ENCODE peak calls at places on chromosomes 2 and 18, in eight cellular contexts. One of them, this sample, is unnamed. For H3K4me1, the result is how much of the 10 kb centered on the place peaks cover.

GRCh38 chr2:23606968-23607367 is 222.0 kb downstream of the KLHL29 start:
- DNase-seq in esophagus squamous epithelium: no peak
- DNase-seq in Peyer's patch: no peak
- DNase-seq in sigmoid colon: peak
- DNase-seq in tibial nerve: no peak
- DNase-seq in transverse colon: no peak
- DNase-seq in A549: no peak
- DNase-seq in gastrocnemius medialis: no peak
- DNase-seq in this sample: no peak

GRCh38 chr18:63730788-63731187 is 28.0 kb downstream of the SERPINB11 start:
- DNase-seq in esophagus squamous epithelium: no peak
- DNase-seq in transverse colon: no peak
- DNase-seq in A549: no peak
- DNase-seq in gastrocnemius medialis: no peak
- DNase-seq in sigmoid colon: no peak
- DNase-seq in tibial nerve: no peak
- DNase-seq in Peyer's patch: no peak
- DNase-seq in this sample: no peak

GRCh38 chr2:204625135-204625534 is 79.9 kb downstream of the PARD3B start:
- DNase-seq in sigmoid colon: no peak
- DNase-seq in gastrocnemius medialis: no peak
- DNase-seq in esophagus squamous epithelium: no peak
- DNase-seq in Peyer's patch: no peak
- DNase-seq in A549: no peak
- DNase-seq in tibial nerve: no peak
- DNase-seq in transverse colon: peak
- DNase-seq in this sample: no peak

GRCh38 chr18:6857305-6857704 is 127.8 kb downstream of the ARHGAP28 start:
- DNase-seq in Peyer's patch: no peak
- DNase-seq in A549: no peak
- DNase-seq in tibial nerve: no peak
- DNase-seq in esophagus squamous epithelium: no peak
- DNase-seq in gastrocnemius medialis: no peak
- DNase-seq in transverse colon: no peak
- DNase-seq in sigmoid colon: no peak
- DNase-seq in this sample: no peak

GRCh38 chr2:42913280-42913878 is 121.0 kb upstream of the HAAO start:
- DNase-seq in Peyer's patch: no peak
- DNase-seq in transverse colon: no peak
- DNase-seq in esophagus squamous epithelium: no peak
- DNase-seq in A549: no peak
- DNase-seq in tibial nerve: no peak
- DNase-seq in gastrocnemius medialis: no peak
- DNase-seq in sigmoid colon: no peak
- DNase-seq in this sample: no peak

GRCh38 chr2:207993141-207993763 is 32.1 kb downstream of the PLEKHM3 start:
- DNase-seq in tibial nerve: no peak
- DNase-seq in esophagus squamous epithelium: no peak
- DNase-seq in Peyer's patch: no peak
- DNase-seq in gastrocnemius medialis: no peak
- DNase-seq in transverse colon: no peak
- DNase-seq in sigmoid colon: no peak
- DNase-seq in A549: no peak
- DNase-seq in this sample: no peak

GRCh38 chr2:237201461-237202287 is 116.0 kb downstream of the COPS8 start:
- DNase-seq in Peyer's patch: no peak
- DNase-seq in esophagus squamous epithelium: no peak
- DNase-seq in tibial nerve: no peak
- DNase-seq in gastrocnemius medialis: peak
- DNase-seq in A549: peak
- DNase-seq in sigmoid colon: peak
- DNase-seq in transverse colon: peak
- DNase-seq in this sample: no peak

GRCh38 chr2:223306371-223306770 is 254.4 kb downstream of the KCNE4 start:
- DNase-seq in sigmoid colon: no peak
- DNase-seq in tibial nerve: no peak
- DNase-seq in gastrocnemius medialis: no peak
- DNase-seq in transverse colon: no peak
- DNase-seq in A549: no peak
- DNase-seq in esophagus squamous epithelium: no peak
- DNase-seq in Peyer's patch: no peak
- DNase-seq in this sample: no peak

GRCh38 chr2:94759211-94759610 is 112.0 kb upstream of the TEKT4 start:
- DNase-seq in transverse colon: no peak
- DNase-seq in Peyer's patch: no peak
- DNase-seq in sigmoid colon: no peak
- DNase-seq in gastrocnemius medialis: no peak
- DNase-seq in tibial nerve: no peak
- DNase-seq in A549: no peak
- DNase-seq in esophagus squamous epithelium: no peak
- DNase-seq in this sample: no peak

GRCh38 chr18:73681912-73682311 is 465.7 kb downstream of the FBXO15 start:
- DNase-seq in Peyer's patch: no peak
- DNase-seq in sigmoid colon: no peak
- DNase-seq in tibial nerve: no peak
- DNase-seq in gastrocnemius medialis: no peak
- DNase-seq in A549: no peak
- DNase-seq in esophagus squamous epithelium: no peak
- DNase-seq in transverse colon: no peak
- DNase-seq in this sample: no peak

GRCh38 chr2:113179446-113180045 is 5.8 kb downstream of the PSD4 start:
- DNase-seq in esophagus squamous epithelium: no peak
- DNase-seq in tibial nerve: no peak
- DNase-seq in gastrocnemius medialis: no peak
- DNase-seq in sigmoid colon: no peak
- DNase-seq in Peyer's patch: peak
- DNase-seq in A549: no peak
- DNase-seq in transverse colon: no peak
- DNase-seq in this sample: no peak

GRCh38 chr2:113183264-113183663 is 9.5 kb downstream of the PSD4 start:
- DNase-seq in Peyer's patch: peak
- DNase-seq in esophagus squamous epithelium: no peak
- DNase-seq in sigmoid colon: no peak
- DNase-seq in A549: no peak
- DNase-seq in gastrocnemius medialis: no peak
- DNase-seq in tibial nerve: no peak
- DNase-seq in transverse colon: no peak
- DNase-seq in this sample: no peak

GRCh38 chr2:113180131-113180946 is 6.6 kb downstream of the PSD4 start:
- DNase-seq in A549: no peak
- DNase-seq in gastrocnemius medialis: no peak
- DNase-seq in sigmoid colon: no peak
- DNase-seq in tibial nerve: no peak
- DNase-seq in transverse colon: no peak
- DNase-seq in esophagus squamous epithelium: no peak
- DNase-seq in Peyer's patch: peak
- DNase-seq in this sample: no peak

GRCh38 chr2:113182471-113183260 is 8.9 kb downstream of the PSD4 start:
- DNase-seq in Peyer's patch: peak
- DNase-seq in A549: no peak
- DNase-seq in tibial nerve: no peak
- DNase-seq in esophagus squamous epithelium: no peak
- DNase-seq in gastrocnemius medialis: no peak
- DNase-seq in transverse colon: no peak
- DNase-seq in sigmoid colon: no peak
- DNase-seq in this sample: no peak

GRCh38 chr2:113181491-113182051 is 7.8 kb downstream of the PSD4 start:
- DNase-seq in esophagus squamous epithelium: no peak
- DNase-seq in tibial nerve: no peak
- DNase-seq in transverse colon: no peak
- DNase-seq in Peyer's patch: no peak
- DNase-seq in gastrocnemius medialis: no peak
- DNase-seq in sigmoid colon: no peak
- DNase-seq in A549: no peak
- DNase-seq in this sample: peak
- TF ChIP-seq POLR2A in esophagus squamous epithelium: no peak
- TF ChIP-seq POLR2A in tibial nerve: no peak
- TF ChIP-seq POLR2A in transverse colon: no peak
- TF ChIP-seq POLR2A in Peyer's patch: no peak
- TF ChIP-seq POLR2A in gastrocnemius medialis: no peak
- TF ChIP-seq POLR2A in sigmoid colon: no peak
- TF ChIP-seq POLR2A in A549: no peak
- TF ChIP-seq POLR2A in this sample: no peak

GRCh38 chr2:241866896-241867631 is 2.5 kb upstream of the RTP5 start:
- DNase-seq in tibial nerve: no peak
- DNase-seq in transverse colon: no peak
- DNase-seq in Peyer's patch: no peak
- DNase-seq in esophagus squamous epithelium: no peak
- DNase-seq in sigmoid colon: no peak
- DNase-seq in gastrocnemius medialis: no peak
- DNase-seq in A549: no peak
- DNase-seq in this sample: no peak
- H3K4me1 ChIP-seq in tibial nerve: under half
- H3K4me1 ChIP-seq in transverse colon: under half
- H3K4me1 ChIP-seq in Peyer's patch: under half
- H3K4me1 ChIP-seq in esophagus squamous epithelium: under half
- H3K4me1 ChIP-seq in sigmoid colon: under half
- H3K4me1 ChIP-seq in gastrocnemius medialis: under half
- H3K4me1 ChIP-seq in A549: under half
- H3K4me1 ChIP-seq in this sample: under half

DNA sequence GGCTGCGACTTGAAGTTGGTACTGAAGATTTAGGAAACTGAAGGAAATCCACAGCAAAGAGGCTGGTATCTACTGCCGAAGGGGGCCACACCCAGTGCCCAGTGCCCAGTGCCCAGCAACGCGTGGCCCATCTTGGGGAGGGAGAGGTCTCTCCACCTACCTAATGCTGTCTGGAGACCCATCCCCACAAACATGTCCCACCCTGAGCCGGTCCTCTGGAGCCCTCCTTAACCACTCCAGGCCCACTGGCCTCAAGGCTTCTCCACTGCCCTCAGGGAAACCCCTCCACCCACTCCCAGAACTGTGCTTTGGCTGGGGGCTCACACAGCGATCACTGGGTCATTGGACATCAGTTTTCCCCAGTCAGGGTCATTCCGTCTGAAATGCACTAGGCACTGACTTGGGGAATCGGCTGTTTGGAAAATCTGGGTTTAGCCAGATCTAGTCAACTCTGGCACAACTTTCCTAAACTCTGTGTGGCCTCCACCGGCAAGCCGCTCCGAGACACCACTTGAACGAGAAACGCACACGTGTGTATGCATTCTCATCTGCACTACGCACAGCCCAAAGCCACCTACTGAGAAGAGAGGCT is 20.1 kb downstream of the GPR55 start:
- DNase-seq in gastrocnemius medialis: no peak
- DNase-seq in esophagus squamous epithelium: no peak
- DNase-seq in Peyer's patch: no peak
- DNase-seq in tibial nerve: no peak
- DNase-seq in sigmoid colon: peak
- DNase-seq in transverse colon: peak
- DNase-seq in A549: no peak
- DNase-seq in this sample: no peak
- TF ChIP-seq POLR2A in gastrocnemius medialis: no peak
- TF ChIP-seq POLR2A in esophagus squamous epithelium: no peak
- TF ChIP-seq POLR2A in Peyer's patch: no peak
- TF ChIP-seq POLR2A in tibial nerve: no peak
- TF ChIP-seq POLR2A in sigmoid colon: no peak
- TF ChIP-seq POLR2A in transverse colon: no peak
- TF ChIP-seq POLR2A in A549: no peak
- TF ChIP-seq POLR2A in this sample: no peak

GRCh38 chr2:108634591-108635160 is 84.6 kb upstream of the RANBP2 start:
- DNase-seq in tibial nerve: no peak
- DNase-seq in gastrocnemius medialis: no peak
- DNase-seq in A549: no peak
- DNase-seq in Peyer's patch: no peak
- DNase-seq in transverse colon: no peak
- DNase-seq in sigmoid colon: no peak
- DNase-seq in esophagus squamous epithelium: no peak
- DNase-seq in this sample: no peak
- H3K4me1 ChIP-seq in tibial nerve: under half
- H3K4me1 ChIP-seq in gastrocnemius medialis: half or more
- H3K4me1 ChIP-seq in A549: half or more
- H3K4me1 ChIP-seq in Peyer's patch: half or more
- H3K4me1 ChIP-seq in transverse colon: under half
- H3K4me1 ChIP-seq in sigmoid colon: under half
- H3K4me1 ChIP-seq in esophagus squamous epithelium: under half
- H3K4me1 ChIP-seq in this sample: half or more

GRCh38 chr2:14632133-14632936 is at the start of gene LRATD1:
- DNase-seq in Peyer's patch: peak
- DNase-seq in tibial nerve: peak
- DNase-seq in A549: peak
- DNase-seq in gastrocnemius medialis: peak
- DNase-seq in transverse colon: peak
- DNase-seq in esophagus squamous epithelium: peak
- DNase-seq in sigmoid colon: peak
- DNase-seq in this sample: peak
- TF ChIP-seq POLR2A in Peyer's patch: peak
- TF ChIP-seq POLR2A in tibial nerve: no peak
- TF ChIP-seq POLR2A in A549: no peak
- TF ChIP-seq POLR2A in gastrocnemius medialis: peak
- TF ChIP-seq POLR2A in transverse colon: peak
- TF ChIP-seq POLR2A in esophagus squamous epithelium: peak
- TF ChIP-seq POLR2A in sigmoid colon: peak
- TF ChIP-seq POLR2A in this sample: peak

DNA sequence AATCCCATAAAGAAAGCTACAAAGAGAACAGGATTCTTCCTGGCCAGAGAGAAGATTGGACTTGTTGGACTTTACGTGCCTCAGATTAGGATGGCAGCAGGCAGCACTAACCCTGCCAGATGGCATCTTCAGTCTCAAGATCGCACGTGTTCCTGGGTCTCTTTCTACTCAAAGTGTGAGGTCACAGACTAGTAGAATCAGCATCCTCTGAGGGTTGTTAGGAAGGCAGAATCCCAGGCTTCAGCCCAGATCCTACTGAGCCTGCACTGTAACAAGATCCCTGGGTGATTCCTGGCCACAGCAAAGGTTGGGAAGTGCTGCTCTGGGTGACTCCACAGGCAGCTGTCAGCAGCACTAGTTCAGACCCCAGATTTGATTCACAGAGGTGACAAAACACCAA is 39.4 kb downstream of the EPAS1 start:
- DNase-seq in transverse colon: no peak
- DNase-seq in A549: no peak
- DNase-seq in sigmoid colon: no peak
- DNase-seq in esophagus squamous epithelium: no peak
- DNase-seq in tibial nerve: no peak
- DNase-seq in gastrocnemius medialis: no peak
- DNase-seq in Peyer's patch: no peak
- DNase-seq in this sample: no peak
- H3K4me1 ChIP-seq in transverse colon: under half
- H3K4me1 ChIP-seq in A549: half or more
- H3K4me1 ChIP-seq in sigmoid colon: under half
- H3K4me1 ChIP-seq in esophagus squamous epithelium: under half
- H3K4me1 ChIP-seq in tibial nerve: under half
- H3K4me1 ChIP-seq in gastrocnemius medialis: half or more
- H3K4me1 ChIP-seq in Peyer's patch: half or more
- H3K4me1 ChIP-seq in this sample: half or more

GRCh38 chr2:73728711-73729110 is 8.4 kb downstream of the TPRKB start:
- DNase-seq in tibial nerve: no peak
- DNase-seq in A549: no peak
- DNase-seq in esophagus squamous epithelium: no peak
- DNase-seq in Peyer's patch: no peak
- DNase-seq in transverse colon: no peak
- DNase-seq in sigmoid colon: no peak
- DNase-seq in gastrocnemius medialis: no peak
- DNase-seq in this sample: no peak
- TF ChIP-seq POLR2A in tibial nerve: no peak
- TF ChIP-seq POLR2A in A549: no peak
- TF ChIP-seq POLR2A in esophagus squamous epithelium: no peak
- TF ChIP-seq POLR2A in Peyer's patch: no peak
- TF ChIP-seq POLR2A in transverse colon: no peak
- TF ChIP-seq POLR2A in sigmoid colon: no peak
- TF ChIP-seq POLR2A in gastrocnemius medialis: no peak
- TF ChIP-seq POLR2A in this sample: no peak

GRCh38 chr2:46979611-46980010 is 64.0 kb upstream of the MCFD2 start:
- DNase-seq in Peyer's patch: no peak
- DNase-seq in tibial nerve: no peak
- DNase-seq in sigmoid colon: no peak
- DNase-seq in A549: no peak
- DNase-seq in transverse colon: peak
- DNase-seq in gastrocnemius medialis: no peak
- DNase-seq in esophagus squamous epithelium: no peak
- DNase-seq in this sample: peak
- H3K4me1 ChIP-seq in Peyer's patch: under half
- H3K4me1 ChIP-seq in tibial nerve: under half
- H3K4me1 ChIP-seq in sigmoid colon: under half
- H3K4me1 ChIP-seq in A549: under half
- H3K4me1 ChIP-seq in transverse colon: under half
- H3K4me1 ChIP-seq in gastrocnemius medialis: under half
- H3K4me1 ChIP-seq in esophagus squamous epithelium: under half
- H3K4me1 ChIP-seq in this sample: under half